ENCODE peak calls at places on chromosomes 1 and 21, in six cellular contexts. One of them, this sample, is unnamed.

GRCh38 chr1:41343790-41344679 is 17.2 kb upstream of the FOXO6 start:
- DNase-seq in fibroblast of lung: no peak
- DNase-seq in HCT116: no peak
- DNase-seq in colonic mucosa: no peak
- DNase-seq in thoracic aorta: no peak
- DNase-seq in adrenal gland: no peak
- DNase-seq in this sample: no peak

GRCh38 chr1:228141871-228142615 is 2.0 kb downstream of the GUK1 start:
- DNase-seq in fibroblast of lung: no peak
- DNase-seq in HCT116: no peak
- DNase-seq in colonic mucosa: no peak
- DNase-seq in adrenal gland: no peak
- DNase-seq in thoracic aorta: no peak
- DNase-seq in this sample: no peak

GRCh38 chr21:39712976-39713375 is 32.0 kb upstream of the IGSF5 start:
- DNase-seq in HCT116: no peak
- DNase-seq in fibroblast of lung: no peak
- DNase-seq in colonic mucosa: peak; percentile 45
- DNase-seq in adrenal gland: no peak
- DNase-seq in thoracic aorta: no peak
- DNase-seq in this sample: no peak

GRCh38 chr1:86429830-86430229 is 5.9 kb downstream of the CLCA2 start:
- DNase-seq in colonic mucosa: peak; percentile 43
- DNase-seq in thoracic aorta: peak; percentile 13
- DNase-seq in HCT116: no peak
- DNase-seq in adrenal gland: peak; percentile 88
- DNase-seq in fibroblast of lung: peak; percentile 98
- DNase-seq in this sample: no peak

GRCh38 chr1:228277491-228278431 is 69.9 kb downstream of the OBSCN start:
- DNase-seq in HCT116: no peak
- DNase-seq in adrenal gland: no peak
- DNase-seq in fibroblast of lung: no peak
- DNase-seq in colonic mucosa: no peak
- DNase-seq in thoracic aorta: no peak
- DNase-seq in this sample: no peak

GRCh38 chr1:88141499-88142074 is 542.5 kb upstream of the PKN2 start:
- DNase-seq in colonic mucosa: no peak
- DNase-seq in fibroblast of lung: no peak
- DNase-seq in HCT116: no peak
- DNase-seq in thoracic aorta: no peak
- DNase-seq in adrenal gland: no peak
- DNase-seq in this sample: no peak

GRCh38 chr1:7810395-7810794 is 26.3 kb downstream of the PER3 start:
- DNase-seq in colonic mucosa: no peak
- DNase-seq in fibroblast of lung: peak; percentile 97
- DNase-seq in HCT116: peak; percentile 64
- DNase-seq in adrenal gland: peak; percentile 82
- DNase-seq in thoracic aorta: no peak
- DNase-seq in this sample: no peak

GRCh38 chr1:182257369-182258063 is 134.1 kb downstream of the GLUL start:
- DNase-seq in fibroblast of lung: no peak
- DNase-seq in thoracic aorta: no peak
- DNase-seq in adrenal gland: no peak
- DNase-seq in colonic mucosa: no peak
- DNase-seq in HCT116: no peak
- DNase-seq in this sample: no peak

GRCh38 chr1:7422561-7422960 is 348.5 kb upstream of the VAMP3 start:
- DNase-seq in thoracic aorta: no peak
- DNase-seq in fibroblast of lung: no peak
- DNase-seq in HCT116: no peak
- DNase-seq in colonic mucosa: no peak
- DNase-seq in adrenal gland: no peak
- DNase-seq in this sample: no peak

GRCh38 chr1:215720121-215720520 is 153.0 kb downstream of the KCTD3 start:
- DNase-seq in thoracic aorta: no peak
- DNase-seq in colonic mucosa: no peak
- DNase-seq in fibroblast of lung: peak; percentile 71
- DNase-seq in adrenal gland: no peak
- DNase-seq in HCT116: no peak
- DNase-seq in this sample: no peak

GRCh38 chr1:15761729-15762128 is 3.1 kb downstream of the FBLIM1 start:
- DNase-seq in HCT116: no peak
- DNase-seq in fibroblast of lung: no peak
- DNase-seq in adrenal gland: no peak
- DNase-seq in thoracic aorta: no peak
- DNase-seq in colonic mucosa: no peak
- DNase-seq in this sample: no peak

GRCh38 chr1:169577981-169578738 is 8.1 kb downstream of the F5 start:
- DNase-seq in adrenal gland: no peak
- DNase-seq in fibroblast of lung: no peak
- DNase-seq in thoracic aorta: no peak
- DNase-seq in HCT116: no peak
- DNase-seq in colonic mucosa: no peak
- DNase-seq in this sample: no peak

GRCh38 chr21:34771512-34772028 is 102.8 kb downstream of the CLIC6 start:
- DNase-seq in adrenal gland: no peak
- DNase-seq in fibroblast of lung: peak; percentile 88
- DNase-seq in colonic mucosa: no peak
- DNase-seq in HCT116: peak; percentile 80
- DNase-seq in thoracic aorta: no peak
- DNase-seq in this sample: no peak

GRCh38 chr21:38852708-38853107 is 47.0 kb downstream of the ETS2 start:
- DNase-seq in adrenal gland: no peak
- DNase-seq in fibroblast of lung: no peak
- DNase-seq in colonic mucosa: no peak
- DNase-seq in thoracic aorta: no peak
- DNase-seq in HCT116: no peak
- DNase-seq in this sample: no peak

GRCh38 chr1:191963286-191963685 is 195.0 kb upstream of the RGS18 start:
- DNase-seq in fibroblast of lung: peak; percentile 20
- DNase-seq in colonic mucosa: no peak
- DNase-seq in adrenal gland: no peak
- DNase-seq in HCT116: no peak
- DNase-seq in thoracic aorta: no peak
- DNase-seq in this sample: no peak

GRCh38 chr1:93506140-93506539 is 58.2 kb downstream of the FNBP1L start:
- DNase-seq in fibroblast of lung: no peak
- DNase-seq in HCT116: no peak
- DNase-seq in colonic mucosa: no peak
- DNase-seq in thoracic aorta: no peak
- DNase-seq in adrenal gland: no peak
- DNase-seq in this sample: no peak

GRCh38 chr1:11736746-11737639 is 1.1 kb downstream of the AGTRAP start:
- DNase-seq in adrenal gland: peak; percentile 66
- DNase-seq in thoracic aorta: peak; percentile 43
- DNase-seq in HCT116: no peak
- DNase-seq in colonic mucosa: peak; percentile 62
- DNase-seq in fibroblast of lung: peak; percentile 68
- DNase-seq in this sample: peak; percentile 60

GRCh38 chr1:53535846-53536245 is 76.6 kb downstream of the DMRTB1 start:
- DNase-seq in colonic mucosa: no peak
- DNase-seq in adrenal gland: no peak
- DNase-seq in HCT116: no peak
- DNase-seq in thoracic aorta: no peak
- DNase-seq in fibroblast of lung: no peak
- DNase-seq in this sample: no peak

GRCh38 chr1:21651214-21652042 is 17.7 kb downstream of the RAP1GAP start:
- DNase-seq in adrenal gland: no peak
- DNase-seq in colonic mucosa: peak; percentile 45
- DNase-seq in fibroblast of lung: no peak
- DNase-seq in HCT116: no peak
- DNase-seq in thoracic aorta: no peak
- DNase-seq in this sample: peak; percentile 56

GRCh38 chr1:80731241-80731894 is 1069.4 kb upstream of the ADGRL2 start:
- DNase-seq in fibroblast of lung: peak; percentile 2
- DNase-seq in colonic mucosa: no peak
- DNase-seq in adrenal gland: no peak
- DNase-seq in thoracic aorta: no peak
- DNase-seq in HCT116: no peak
- DNase-seq in this sample: peak; percentile 39

GRCh38 chr1:99737016-99737415 is 29.4 kb downstream of the FRRS1 start:
- DNase-seq in colonic mucosa: peak; percentile 37
- DNase-seq in adrenal gland: peak; percentile 32
- DNase-seq in HCT116: peak; percentile 21
- DNase-seq in thoracic aorta: no peak
- DNase-seq in fibroblast of lung: peak; percentile 76
- DNase-seq in this sample: no peak

GRCh38 chr1:8089535-8090228 is 63.6 kb upstream of the ERRFI1 start:
- DNase-seq in adrenal gland: no peak
- DNase-seq in thoracic aorta: no peak
- DNase-seq in fibroblast of lung: peak; percentile 24
- DNase-seq in HCT116: no peak
- DNase-seq in colonic mucosa: no peak
- DNase-seq in this sample: no peak

GRCh38 chr21:35352066-35352770 is 303.1 kb upstream of the RUNX1 start:
- DNase-seq in adrenal gland: no peak
- DNase-seq in colonic mucosa: no peak
- DNase-seq in thoracic aorta: no peak
- DNase-seq in fibroblast of lung: peak; percentile 25
- DNase-seq in HCT116: no peak
- DNase-seq in this sample: no peak

GRCh38 chr1:76285578-76286135 is 211.1 kb downstream of the ST6GALNAC3 start:
- DNase-seq in thoracic aorta: no peak
- DNase-seq in adrenal gland: no peak
- DNase-seq in fibroblast of lung: no peak
- DNase-seq in colonic mucosa: no peak
- DNase-seq in HCT116: no peak
- DNase-seq in this sample: no peak

GRCh38 chr1:1442069-1442770 is 6.7 kb downstream of the VWA1 start:
- DNase-seq in adrenal gland: no peak
- DNase-seq in HCT116: no peak
- DNase-seq in colonic mucosa: no peak
- DNase-seq in fibroblast of lung: no peak
- DNase-seq in thoracic aorta: no peak
- DNase-seq in this sample: peak; percentile 82

GRCh38 chr1:35319988-35320713 is 51.6 kb downstream of the ZMYM4 start:
- DNase-seq in fibroblast of lung: peak; percentile 5
- DNase-seq in colonic mucosa: no peak
- DNase-seq in thoracic aorta: peak; percentile 6
- DNase-seq in HCT116: no peak
- DNase-seq in adrenal gland: no peak
- DNase-seq in this sample: peak; percentile 54

GRCh38 chr21:45490049-45490731 is 52.0 kb downstream of the SLC19A1 start:
- DNase-seq in thoracic aorta: no peak
- DNase-seq in colonic mucosa: no peak
- DNase-seq in adrenal gland: no peak
- DNase-seq in fibroblast of lung: no peak
- DNase-seq in HCT116: no peak
- DNase-seq in this sample: no peak

DNA sequence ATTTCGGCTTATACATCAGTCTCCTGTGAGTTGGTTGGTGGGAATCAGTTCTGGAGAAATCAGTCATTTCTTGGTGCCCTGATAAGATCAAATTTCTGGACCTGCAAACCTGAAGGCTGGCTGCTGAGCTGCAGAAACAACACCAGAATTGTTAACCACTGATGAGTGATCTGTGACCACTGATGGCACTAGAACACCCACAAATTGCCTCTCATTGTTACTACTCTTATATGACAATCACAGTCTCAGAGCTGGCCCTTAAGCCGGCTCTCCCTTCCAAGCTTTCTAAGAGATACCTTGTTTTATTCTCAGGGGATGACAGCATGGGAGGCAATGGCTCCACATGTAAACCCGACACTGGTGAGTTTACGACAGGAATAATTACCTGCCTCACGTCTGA is 1.9 kb downstream of the C1orf162 start:
- DNase-seq in fibroblast of lung: no peak
- DNase-seq in adrenal gland: no peak
- DNase-seq in HCT116: no peak
- DNase-seq in thoracic aorta: no peak
- DNase-seq in colonic mucosa: no peak
- DNase-seq in this sample: no peak
- H3K4me3 ChIP-seq in fibroblast of lung: no peak overlapping the region
- H3K4me3 ChIP-seq in adrenal gland: no peak overlapping the region
- H3K4me3 ChIP-seq in HCT116: no peak overlapping the region
- H3K4me3 ChIP-seq in thoracic aorta: peak overlapping the region; percentile 63
- H3K4me3 ChIP-seq in colonic mucosa: no peak overlapping the region
- H3K4me3 ChIP-seq in this sample: no peak overlapping the region

GRCh38 chr1:90068611-90069280 is 73.8 kb downstream of the ZNF326 start:
- DNase-seq in fibroblast of lung: no peak
- DNase-seq in HCT116: no peak
- DNase-seq in adrenal gland: no peak
- DNase-seq in colonic mucosa: no peak
- DNase-seq in thoracic aorta: no peak
- DNase-seq in this sample: no peak
- H3K27ac ChIP-seq in fibroblast of lung: no peak overlapping the region
- H3K27ac ChIP-seq in HCT116: no peak overlapping the region
- H3K27ac ChIP-seq in adrenal gland: no peak overlapping the region
- H3K27ac ChIP-seq in colonic mucosa: no peak overlapping the region
- H3K27ac ChIP-seq in thoracic aorta: no peak overlapping the region
- H3K27ac ChIP-seq in this sample: no peak overlapping the region

GRCh38 chr1:161300478-161300877 is 9.3 kb downstream of the MPZ start:
- DNase-seq in colonic mucosa: no peak
- DNase-seq in HCT116: no peak
- DNase-seq in fibroblast of lung: no peak
- DNase-seq in adrenal gland: no peak
- DNase-seq in thoracic aorta: no peak
- DNase-seq in this sample: no peak
- H3K4me3 ChIP-seq in colonic mucosa: no peak overlapping the region
- H3K4me3 ChIP-seq in HCT116: no peak overlapping the region
- H3K4me3 ChIP-seq in fibroblast of lung: no peak overlapping the region
- H3K4me3 ChIP-seq in adrenal gland: no peak overlapping the region
- H3K4me3 ChIP-seq in thoracic aorta: no peak overlapping the region
- H3K4me3 ChIP-seq in this sample: no peak overlapping the region

GRCh38 chr1:180244840-180245239 is 14.8 kb downstream of the LHX4 start:
- DNase-seq in HCT116: no peak
- DNase-seq in fibroblast of lung: no peak
- DNase-seq in thoracic aorta: no peak
- DNase-seq in colonic mucosa: peak; percentile 43
- DNase-seq in adrenal gland: no peak
- DNase-seq in this sample: no peak

GRCh38 chr1:180247580-180247979 is 17.5 kb downstream of the LHX4 start:
- DNase-seq in colonic mucosa: no peak
- DNase-seq in adrenal gland: no peak
- DNase-seq in HCT116: no peak
- DNase-seq in fibroblast of lung: no peak
- DNase-seq in thoracic aorta: no peak
- DNase-seq in this sample: no peak

GRCh38 chr1:180247061-180247460 is 17.0 kb downstream of the LHX4 start:
- DNase-seq in fibroblast of lung: no peak
- DNase-seq in adrenal gland: no peak
- DNase-seq in HCT116: no peak
- DNase-seq in colonic mucosa: no peak
- DNase-seq in thoracic aorta: no peak
- DNase-seq in this sample: no peak

GRCh38 chr1:180248176-180248575 is 18.1 kb downstream of the LHX4 start:
- DNase-seq in HCT116: no peak
- DNase-seq in adrenal gland: no peak
- DNase-seq in fibroblast of lung: no peak
- DNase-seq in thoracic aorta: no peak
- DNase-seq in colonic mucosa: no peak
- DNase-seq in this sample: no peak

DNA sequence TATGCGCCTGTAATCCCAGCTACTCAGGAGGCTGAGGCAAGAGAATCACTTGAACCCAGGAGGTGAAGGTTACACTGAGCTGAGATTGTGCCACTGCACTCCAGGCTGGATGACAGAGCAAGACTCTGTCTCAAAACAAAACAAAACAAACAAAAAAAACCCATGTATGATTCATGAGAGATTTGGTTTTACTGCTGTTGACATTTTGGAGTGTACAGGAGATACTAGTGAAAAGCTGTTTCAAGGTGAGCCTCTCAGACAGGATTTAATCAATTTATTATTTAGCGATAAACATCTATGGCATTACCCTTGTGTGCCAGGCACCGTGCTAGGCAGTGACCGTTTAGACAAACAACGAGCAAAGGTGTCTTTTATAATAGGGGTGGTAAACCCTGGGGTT is 16.5 kb downstream of the LHX4 start:
- DNase-seq in thoracic aorta: no peak
- DNase-seq in fibroblast of lung: no peak
- DNase-seq in adrenal gland: no peak
- DNase-seq in colonic mucosa: no peak
- DNase-seq in HCT116: no peak
- DNase-seq in this sample: no peak
- H3K27ac ChIP-seq in thoracic aorta: no peak overlapping the region
- H3K27ac ChIP-seq in fibroblast of lung: no peak overlapping the region
- H3K27ac ChIP-seq in adrenal gland: no peak overlapping the region
- H3K27ac ChIP-seq in colonic mucosa: no peak overlapping the region
- H3K27ac ChIP-seq in HCT116: no peak overlapping the region
- H3K27ac ChIP-seq in this sample: no peak overlapping the region